ENCODE peak calls at places on chromosomes 1 and 21, in eight cellular contexts. One of them, this sample, is unnamed. For H3K4me1, the result is how much of the 10 kb centered on the place peaks cover.

GRCh38 chr1:206029484-206029883 is 5.8 kb upstream of the CTSE start:
- DNase-seq in ovary: peak
- DNase-seq in heart left ventricle: no peak
- DNase-seq in K562: no peak
- DNase-seq in heart right ventricle: no peak
- DNase-seq in mammary epithelial cell: peak
- DNase-seq in esophagus muscularis mucosa: no peak
- DNase-seq in fibroblast of lung: peak
- DNase-seq in this sample: peak

GRCh38 chr1:192274588-192274987 is 42.2 kb upstream of the RGS21 start:
- DNase-seq in K562: no peak
- DNase-seq in fibroblast of lung: no peak
- DNase-seq in esophagus muscularis mucosa: no peak
- DNase-seq in heart right ventricle: no peak
- DNase-seq in heart left ventricle: no peak
- DNase-seq in mammary epithelial cell: no peak
- DNase-seq in ovary: no peak
- DNase-seq in this sample: no peak

GRCh38 chr1:69524010-69524409 is 43.7 kb upstream of the LRRC7 start:
- DNase-seq in fibroblast of lung: peak
- DNase-seq in mammary epithelial cell: peak
- DNase-seq in heart right ventricle: no peak
- DNase-seq in heart left ventricle: no peak
- DNase-seq in esophagus muscularis mucosa: no peak
- DNase-seq in ovary: no peak
- DNase-seq in K562: no peak
- DNase-seq in this sample: no peak

GRCh38 chr1:39907532-39908453 is 6.1 kb upstream of the MYCL start:
- DNase-seq in mammary epithelial cell: no peak
- DNase-seq in heart left ventricle: no peak
- DNase-seq in heart right ventricle: no peak
- DNase-seq in ovary: no peak
- DNase-seq in K562: no peak
- DNase-seq in fibroblast of lung: no peak
- DNase-seq in esophagus muscularis mucosa: no peak
- DNase-seq in this sample: no peak

GRCh38 chr1:7684132-7684531 is 87.0 kb upstream of the VAMP3 start:
- DNase-seq in ovary: no peak
- DNase-seq in fibroblast of lung: no peak
- DNase-seq in mammary epithelial cell: no peak
- DNase-seq in K562: no peak
- DNase-seq in heart left ventricle: peak
- DNase-seq in esophagus muscularis mucosa: no peak
- DNase-seq in heart right ventricle: no peak
- DNase-seq in this sample: no peak

GRCh38 chr1:84330125-84330984 is 28.8 kb downstream of the SAMD13 start:
- DNase-seq in fibroblast of lung: no peak
- DNase-seq in heart right ventricle: no peak
- DNase-seq in K562: no peak
- DNase-seq in ovary: no peak
- DNase-seq in heart left ventricle: no peak
- DNase-seq in mammary epithelial cell: no peak
- DNase-seq in esophagus muscularis mucosa: no peak
- DNase-seq in this sample: no peak

GRCh38 chr1:235133086-235133485 is 4.4 kb upstream of the TOMM20 start:
- DNase-seq in fibroblast of lung: no peak
- DNase-seq in heart right ventricle: no peak
- DNase-seq in K562: no peak
- DNase-seq in esophagus muscularis mucosa: peak
- DNase-seq in heart left ventricle: no peak
- DNase-seq in mammary epithelial cell: no peak
- DNase-seq in ovary: no peak
- DNase-seq in this sample: no peak

GRCh38 chr1:183227963-183228649 is 42.0 kb downstream of the LAMC2 start:
- DNase-seq in esophagus muscularis mucosa: no peak
- DNase-seq in mammary epithelial cell: no peak
- DNase-seq in ovary: no peak
- DNase-seq in fibroblast of lung: peak
- DNase-seq in K562: peak
- DNase-seq in heart right ventricle: peak
- DNase-seq in heart left ventricle: peak
- DNase-seq in this sample: peak

GRCh38 chr1:4060850-4061249 is 160.8 kb upstream of the C1orf174 start:
- DNase-seq in fibroblast of lung: no peak
- DNase-seq in heart right ventricle: no peak
- DNase-seq in heart left ventricle: no peak
- DNase-seq in K562: peak
- DNase-seq in ovary: no peak
- DNase-seq in esophagus muscularis mucosa: no peak
- DNase-seq in mammary epithelial cell: no peak
- DNase-seq in this sample: no peak

GRCh38 chr1:68375919-68376318 is 73.8 kb downstream of the RPE65 start:
- DNase-seq in heart right ventricle: no peak
- DNase-seq in mammary epithelial cell: no peak
- DNase-seq in esophagus muscularis mucosa: no peak
- DNase-seq in K562: no peak
- DNase-seq in ovary: no peak
- DNase-seq in heart left ventricle: no peak
- DNase-seq in fibroblast of lung: no peak
- DNase-seq in this sample: no peak

DNA sequence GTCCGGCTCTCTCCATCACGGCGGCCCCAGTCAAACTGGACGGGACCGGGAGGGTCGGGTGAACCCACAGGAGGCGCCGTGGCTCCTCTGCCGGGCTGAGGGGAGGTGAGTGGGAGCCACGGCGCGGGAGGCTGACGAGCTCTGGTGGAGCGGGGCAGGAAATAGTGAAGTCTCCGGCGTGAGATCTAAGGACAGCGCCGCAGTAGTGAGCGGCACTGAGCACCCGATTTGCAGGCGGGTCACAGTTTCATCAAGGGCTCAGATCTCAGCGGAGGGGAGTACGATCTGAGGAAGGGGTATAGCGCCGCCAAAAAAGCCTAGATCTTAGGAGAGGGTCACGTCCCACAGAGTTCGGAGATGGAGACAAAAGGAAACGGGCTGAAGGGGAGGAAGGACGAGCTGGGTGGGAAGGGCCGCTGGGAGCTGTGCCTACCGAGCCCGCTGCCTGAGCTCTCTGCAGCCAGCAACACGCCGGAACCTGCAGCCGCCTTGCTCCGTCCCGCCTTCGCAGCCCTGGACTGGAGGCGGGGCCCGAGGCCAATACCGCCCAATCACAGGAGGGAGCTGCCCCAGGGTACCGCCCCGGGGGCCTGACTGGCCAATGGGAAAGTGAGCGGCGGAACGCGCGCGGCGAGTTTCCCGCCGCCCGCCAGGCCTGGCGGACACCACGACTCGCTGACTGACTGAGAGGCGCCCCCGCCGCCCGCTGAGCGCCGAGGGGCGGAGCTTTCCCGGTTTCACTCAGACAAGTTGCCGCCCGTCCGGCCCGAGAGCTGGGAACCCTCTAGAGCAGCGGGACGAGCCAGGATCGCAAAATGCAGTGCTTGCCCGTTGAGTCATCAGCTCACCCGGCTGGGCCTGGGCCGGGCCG is 1.9 kb downstream of the SFN start:
- DNase-seq in mammary epithelial cell: peak
- DNase-seq in K562: peak
- DNase-seq in heart right ventricle: peak
- DNase-seq in fibroblast of lung: peak
- DNase-seq in esophagus muscularis mucosa: peak
- DNase-seq in ovary: peak
- DNase-seq in heart left ventricle: peak
- DNase-seq in this sample: peak
- TF ChIP-seq CTCF in mammary epithelial cell: no peak
- TF ChIP-seq CTCF in K562: no peak
- TF ChIP-seq CTCF in heart right ventricle: peak
- TF ChIP-seq CTCF in fibroblast of lung: no peak
- TF ChIP-seq CTCF in esophagus muscularis mucosa: no peak
- TF ChIP-seq CTCF in ovary: peak
- TF ChIP-seq CTCF in heart left ventricle: no peak
- TF ChIP-seq CTCF in this sample: no peak

GRCh38 chr1:23617019-23617418 is 57.7 kb upstream of the ID3 start:
- DNase-seq in heart right ventricle: no peak
- DNase-seq in fibroblast of lung: no peak
- DNase-seq in K562: peak
- DNase-seq in esophagus muscularis mucosa: no peak
- DNase-seq in heart left ventricle: no peak
- DNase-seq in ovary: no peak
- DNase-seq in mammary epithelial cell: no peak
- DNase-seq in this sample: no peak
- H3K4me1 ChIP-seq in heart right ventricle: under half
- H3K4me1 ChIP-seq in fibroblast of lung: under half
- H3K4me1 ChIP-seq in K562: under half
- H3K4me1 ChIP-seq in esophagus muscularis mucosa: under half
- H3K4me1 ChIP-seq in heart left ventricle: under half
- H3K4me1 ChIP-seq in ovary: under half
- H3K4me1 ChIP-seq in mammary epithelial cell: under half
- H3K4me1 ChIP-seq in this sample: under half

GRCh38 chr1:27716262-27716895 is 9.4 kb upstream of the FAM76A start:
- DNase-seq in fibroblast of lung: no peak
- DNase-seq in K562: no peak
- DNase-seq in ovary: no peak
- DNase-seq in heart right ventricle: no peak
- DNase-seq in heart left ventricle: no peak
- DNase-seq in mammary epithelial cell: no peak
- DNase-seq in esophagus muscularis mucosa: no peak
- DNase-seq in this sample: no peak

GRCh38 chr1:27724961-27725373 is 794 bp upstream of the FAM76A start:
- DNase-seq in heart right ventricle: peak
- DNase-seq in fibroblast of lung: peak
- DNase-seq in ovary: peak
- DNase-seq in K562: peak
- DNase-seq in mammary epithelial cell: peak
- DNase-seq in heart left ventricle: peak
- DNase-seq in esophagus muscularis mucosa: no peak
- DNase-seq in this sample: peak

GRCh38 chr1:27713869-27714513 is 11.8 kb upstream of the FAM76A start:
- DNase-seq in heart left ventricle: no peak
- DNase-seq in ovary: no peak
- DNase-seq in K562: peak
- DNase-seq in heart right ventricle: no peak
- DNase-seq in mammary epithelial cell: no peak
- DNase-seq in fibroblast of lung: no peak
- DNase-seq in esophagus muscularis mucosa: no peak
- DNase-seq in this sample: no peak

DNA sequence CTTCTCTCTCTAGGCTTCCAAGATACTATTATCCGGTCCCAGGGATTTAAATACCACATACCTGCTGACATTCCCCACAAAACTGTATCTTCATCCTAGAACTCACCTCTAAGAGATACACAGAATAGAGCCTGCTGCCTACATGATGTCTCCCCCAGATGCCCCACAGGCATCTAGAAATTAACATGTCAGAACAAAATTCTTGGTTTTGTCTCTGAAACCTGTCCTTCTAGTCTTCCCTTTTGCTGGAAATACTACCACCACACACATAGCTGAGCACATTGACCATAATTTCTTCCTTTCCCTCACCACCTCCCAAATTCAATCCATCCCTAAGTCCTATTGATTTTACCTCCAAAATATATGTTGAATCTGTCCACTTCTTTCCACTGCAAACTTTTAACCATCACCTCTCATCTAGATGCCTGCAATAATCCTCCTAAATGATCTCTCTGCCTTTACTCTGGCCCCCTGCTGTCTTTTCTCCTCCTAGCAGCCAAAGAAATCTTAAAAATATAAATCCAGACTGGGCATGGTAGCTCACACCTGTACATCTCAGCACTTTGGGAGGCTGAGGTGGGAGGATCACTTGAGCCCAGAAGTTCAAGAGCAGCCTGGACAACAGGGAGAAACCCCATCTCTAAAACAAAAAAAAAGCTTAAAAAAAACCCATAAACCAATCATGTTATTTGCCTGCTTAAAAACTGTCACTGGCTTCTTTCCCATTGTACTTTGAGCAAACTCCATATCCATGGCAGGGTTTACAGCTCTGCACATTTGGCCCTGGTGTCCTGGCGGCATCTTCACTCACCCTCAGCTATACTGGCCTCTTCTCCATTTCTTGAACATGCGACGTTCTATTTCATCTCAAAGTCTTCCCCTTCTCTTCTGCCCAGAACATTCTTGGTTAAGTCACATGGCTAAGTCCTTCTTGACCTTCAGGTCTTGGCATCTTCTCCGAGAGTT is 6.2 kb upstream of the FAM76A start:
- DNase-seq in esophagus muscularis mucosa: no peak
- DNase-seq in heart left ventricle: no peak
- DNase-seq in mammary epithelial cell: peak
- DNase-seq in heart right ventricle: no peak
- DNase-seq in ovary: no peak
- DNase-seq in K562: no peak
- DNase-seq in fibroblast of lung: peak
- DNase-seq in this sample: no peak
- H3K4me3 ChIP-seq in esophagus muscularis mucosa: no peak
- H3K4me3 ChIP-seq in heart left ventricle: no peak
- H3K4me3 ChIP-seq in mammary epithelial cell: no peak
- H3K4me3 ChIP-seq in heart right ventricle: no peak
- H3K4me3 ChIP-seq in ovary: no peak
- H3K4me3 ChIP-seq in K562: no peak
- H3K4me3 ChIP-seq in fibroblast of lung: no peak
- H3K4me3 ChIP-seq in this sample: no peak

DNA sequence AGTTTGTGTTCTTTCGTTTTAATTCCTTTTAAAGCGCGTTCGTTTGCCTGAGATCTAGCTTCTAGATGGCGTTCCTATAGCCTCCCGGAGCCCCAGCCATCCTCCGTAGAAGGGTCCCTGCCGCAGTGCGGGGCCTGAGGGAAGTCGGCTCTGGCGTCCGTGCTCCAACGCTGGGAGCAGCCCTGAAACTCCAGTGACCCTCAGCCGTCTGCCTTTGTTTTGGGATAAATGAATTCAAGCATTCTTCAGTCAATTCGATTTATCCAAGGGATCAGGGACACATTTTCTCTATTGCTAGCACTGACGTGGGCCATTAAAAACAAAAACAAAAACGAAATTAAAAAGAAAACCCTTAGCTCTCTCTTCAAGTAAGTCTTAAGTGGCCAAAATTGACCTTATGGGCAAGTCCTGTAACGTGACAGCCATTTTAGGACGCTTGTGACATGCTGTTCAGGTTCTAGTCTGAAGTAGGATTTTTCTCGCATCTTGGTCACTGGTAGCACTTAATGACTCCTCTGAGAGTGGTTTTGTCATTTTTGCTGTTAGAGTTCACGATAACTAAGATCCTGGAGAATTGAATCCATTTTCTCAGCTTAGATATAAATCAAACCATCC is 757 bp upstream of the HSPA13 start:
- DNase-seq in mammary epithelial cell: no peak
- DNase-seq in fibroblast of lung: peak
- DNase-seq in ovary: no peak
- DNase-seq in esophagus muscularis mucosa: no peak
- DNase-seq in heart left ventricle: no peak
- DNase-seq in heart right ventricle: no peak
- DNase-seq in K562: peak
- DNase-seq in this sample: no peak
- TF ChIP-seq CTCF in mammary epithelial cell: no peak
- TF ChIP-seq CTCF in fibroblast of lung: no peak
- TF ChIP-seq CTCF in ovary: no peak
- TF ChIP-seq CTCF in esophagus muscularis mucosa: no peak
- TF ChIP-seq CTCF in heart left ventricle: no peak
- TF ChIP-seq CTCF in heart right ventricle: no peak
- TF ChIP-seq CTCF in K562: no peak
- TF ChIP-seq CTCF in this sample: no peak

This sample was measured in body of pancreas.